ENCODE peak calls at places on chromosomes 16 and 17, in ten cellular contexts. U, O, G, J, B, C, E, M, T and R are unnamed samples.

GRCh38 chr17:32382526-32383223 is 32.7 kb downstream of the ZNF207 start:
- DNase-seq in U (no peak), O (no peak), G (no peak), J (no peak), B (no peak), C (no peak), E (no peak), M (no peak), T (no peak), R (no peak)

GRCh38 chr16:28990375-28991040 is 5.7 kb downstream of the LAT start:
- DNase-seq in U (no peak), O (no peak), G (no peak), J (no peak), B (no peak), C (no peak), E (no peak), M (no peak), T (no peak), R (no peak)

GRCh38 chr16:57876210-57876609 is 73.9 kb upstream of the KIFC3 start:
- DNase-seq in U (no peak), O (no peak), G (no peak), J (no peak), B (no peak), C (no peak), E (no peak), M (no peak), T (no peak), R (no peak)

GRCh38 chr17:35460354-35460851 is 11.8 kb upstream of the SLFN13 start:
- DNase-seq in U (peak), O (peak), G (peak), J (no peak), B (no peak), C (peak), E (peak), M (peak), T (peak), R (peak)

GRCh38 chr17:35609831-35610230 is 22.7 kb downstream of the AP2B1 start:
- DNase-seq in U (no peak), O (no peak), G (no peak), J (no peak), B (no peak), C (no peak), E (no peak), M (no peak), T (no peak), R (no peak)

GRCh38 chr17:62868008-62868407 is 59.9 kb upstream of the MARCHF10 start:
- DNase-seq in U (no peak), O (no peak), G (no peak), J (no peak), B (no peak), C (no peak), E (no peak), M (no peak), T (no peak), R (no peak)

GRCh38 chr16:56927471-56927870 is 4.5 kb upstream of the HERPUD1 start:
- DNase-seq in U (no peak), O (no peak), G (no peak), J (no peak), B (no peak), C (no peak), E (no peak), M (no peak), T (no peak), R (no peak)

GRCh38 chr17:6558932-6559752 is 2.8 kb upstream of the PITPNM3 start:
- DNase-seq in U (no peak), O (no peak), G (peak), J (peak), B (no peak), C (no peak), E (no peak), M (no peak), T (peak), R (no peak)

GRCh38 chr16:50570808-50571598 is 22.8 kb downstream of the NKD1 start:
- DNase-seq in U (no peak), O (no peak), G (peak), J (no peak), B (no peak), C (no peak), E (no peak), M (no peak), T (no peak), R (no peak)

GRCh38 chr17:72666519-72666874 is 426.0 kb downstream of the SLC39A11 start:
- DNase-seq in U (no peak), O (no peak), G (no peak), J (no peak), B (no peak), C (no peak), E (no peak), M (no peak), T (no peak), R (no peak)

GRCh38 chr17:31067699-31068184 is 27.0 kb upstream of the NF1 start:
- DNase-seq in U (no peak), O (no peak), G (no peak), J (no peak), B (no peak), C (no peak), E (no peak), M (no peak), T (no peak), R (no peak)

GRCh38 chr16:83046664-83047063 is 419.9 kb downstream of the CDH13 start:
- DNase-seq in U (no peak), O (no peak), G (no peak), J (no peak), B (no peak), C (no peak), E (no peak), M (no peak), T (no peak), R (no peak)

GRCh38 chr17:83177611-83178532 is 98.5 kb downstream of the METRNL start:
- DNase-seq in U (peak), O (peak), G (peak), J (peak), B (no peak), C (no peak), E (no peak), M (no peak), T (peak), R (no peak)

GRCh38 chr17:35932576-35932975 is 2.0 kb upstream of the RDM1 start:
- DNase-seq in U (no peak), O (no peak), G (no peak), J (no peak), B (no peak), C (no peak), E (no peak), M (no peak), T (no peak), R (no peak)

GRCh38 chr17:14448816-14449215 is 147.9 kb downstream of the HS3ST3B1 start:
- DNase-seq in U (no peak), O (no peak), G (no peak), J (no peak), B (no peak), C (peak), E (no peak), M (no peak), T (no peak), R (no peak)

GRCh38 chr16:56807011-56807675 is 57.9 kb upstream of the SLC12A3 start:
- DNase-seq in U (no peak), O (no peak), G (no peak), J (no peak), B (no peak), C (peak), E (no peak), M (no peak), T (no peak), R (no peak)

GRCh38 chr16:88827727-88828126 is 16.0 kb upstream of the APRT start:
- DNase-seq in U (no peak), O (no peak), G (no peak), J (no peak), B (no peak), C (no peak), E (no peak), M (no peak), T (no peak), R (no peak)

GRCh38 chr17:79623786-79624657 is 13.2 kb upstream of the RBFOX3 start:
- DNase-seq in U (peak), O (no peak), G (peak), J (no peak), B (no peak), C (no peak), E (peak), M (no peak), T (peak), R (no peak)

DNA sequence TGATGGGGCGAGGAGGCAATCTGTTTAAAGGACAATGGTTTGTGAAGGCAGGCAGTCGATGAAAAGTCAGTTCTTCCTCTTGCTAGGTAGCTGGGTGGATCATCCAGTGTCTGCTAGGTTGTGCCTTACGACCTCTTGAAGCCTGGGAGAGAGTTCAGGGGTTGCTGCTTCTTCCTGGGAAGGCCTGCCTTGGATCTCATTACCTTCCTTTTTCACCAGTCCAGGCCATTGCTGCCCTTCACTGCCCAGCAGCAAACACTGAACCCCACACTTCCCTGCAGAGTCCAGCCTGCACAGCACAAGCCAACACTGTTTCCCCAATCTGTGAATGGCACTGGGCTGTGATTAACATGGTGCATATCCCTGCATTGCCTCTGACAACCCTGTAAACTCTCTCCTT is 24.7 kb downstream of the HS3ST2 start:
- DNase-seq in U (no peak), O (no peak), G (no peak), J (no peak), B (no peak), C (no peak), E (no peak), M (no peak), T (peak), R (no peak)
- TF ChIP-seq POLR2A in U (no peak), O (no peak), G (no peak), J (no peak), B (no peak), C (no peak), E (no peak), M (no peak), T (no peak), R (no peak)

GRCh38 chr17:40355123-40355803 is 9.3 kb downstream of the GJD3 start:
- DNase-seq in U (peak), O (peak), G (peak), J (peak), B (no peak), C (peak), E (peak), M (peak), T (no peak), R (peak)
- TF ChIP-seq POLR2A in U (peak), O (no peak), G (no peak), J (peak), B (no peak), C (no peak), E (no peak), M (no peak), T (no peak), R (no peak)

GRCh38 chr17:59839646-59840328 is 53.0 kb downstream of the TUBD1 start:
- DNase-seq in U (no peak), O (no peak), G (no peak), J (no peak), B (no peak), C (no peak), E (no peak), M (no peak), T (no peak), R (no peak)
- TF ChIP-seq POLR2A in U (no peak), O (no peak), G (peak), J (no peak), B (no peak), C (peak), E (peak), M (no peak), T (no peak), R (peak)

GRCh38 chr17:77124192-77124908 is 16.4 kb upstream of the SEC14L1 start:
- DNase-seq in U (no peak), O (peak), G (no peak), J (no peak), B (no peak), C (peak), E (no peak), M (peak), T (no peak), R (peak)
- TF ChIP-seq POLR2A in U (no peak), O (no peak), G (no peak), J (no peak), B (no peak), C (no peak), E (no peak), M (no peak), T (no peak), R (peak)

DNA sequence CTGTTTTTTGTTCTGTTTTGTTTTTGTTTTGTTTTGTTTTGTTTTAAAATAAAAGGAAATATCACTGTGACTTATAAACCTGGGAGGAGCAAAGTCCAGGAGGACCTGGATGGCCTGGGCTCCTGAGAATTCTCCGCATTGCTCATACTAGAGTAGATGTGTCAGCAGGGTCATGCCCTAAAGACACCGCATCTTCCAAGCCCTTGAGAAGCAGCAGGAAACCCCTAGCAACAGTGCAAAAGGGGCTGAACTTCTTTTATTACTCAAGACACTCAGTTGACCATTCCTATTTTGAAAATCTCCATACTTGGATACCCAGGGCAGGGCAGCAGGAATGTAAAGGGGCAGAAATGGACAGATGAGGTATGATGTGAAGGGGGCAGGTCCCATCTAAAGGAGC is 51.8 kb downstream of the SYT17 start:
- DNase-seq in U (no peak), O (no peak), G (no peak), J (no peak), B (no peak), C (no peak), E (no peak), M (no peak), T (no peak), R (no peak)
- TF ChIP-seq POLR2A in U (no peak), O (no peak), G (no peak), J (no peak), B (no peak), C (no peak), E (no peak), M (no peak), T (no peak), R (no peak)

GRCh38 chr17:59223813-59224212 is 3.5 kb downstream of the GDPD1 start:
- DNase-seq in U (no peak), O (no peak), G (no peak), J (no peak), B (no peak), C (no peak), E (no peak), M (no peak), T (no peak), R (no peak)

GRCh38 chr17:59219992-59220327 is 351 bp upstream of the GDPD1 start:
- DNase-seq in U (no peak), O (no peak), G (no peak), J (no peak), B (no peak), C (no peak), E (no peak), M (no peak), T (no peak), R (no peak)

GRCh38 chr17:59221159-59221847 is 992 bp downstream of the GDPD1 start:
- DNase-seq in U (no peak), O (no peak), G (no peak), J (no peak), B (no peak), C (no peak), E (no peak), M (no peak), T (no peak), R (peak)

GRCh38 chr17:59219370-59219769 is 941 bp upstream of the GDPD1 start:
- DNase-seq in U (no peak), O (no peak), G (no peak), J (no peak), B (no peak), C (no peak), E (no peak), M (no peak), T (peak), R (no peak)

DNA sequence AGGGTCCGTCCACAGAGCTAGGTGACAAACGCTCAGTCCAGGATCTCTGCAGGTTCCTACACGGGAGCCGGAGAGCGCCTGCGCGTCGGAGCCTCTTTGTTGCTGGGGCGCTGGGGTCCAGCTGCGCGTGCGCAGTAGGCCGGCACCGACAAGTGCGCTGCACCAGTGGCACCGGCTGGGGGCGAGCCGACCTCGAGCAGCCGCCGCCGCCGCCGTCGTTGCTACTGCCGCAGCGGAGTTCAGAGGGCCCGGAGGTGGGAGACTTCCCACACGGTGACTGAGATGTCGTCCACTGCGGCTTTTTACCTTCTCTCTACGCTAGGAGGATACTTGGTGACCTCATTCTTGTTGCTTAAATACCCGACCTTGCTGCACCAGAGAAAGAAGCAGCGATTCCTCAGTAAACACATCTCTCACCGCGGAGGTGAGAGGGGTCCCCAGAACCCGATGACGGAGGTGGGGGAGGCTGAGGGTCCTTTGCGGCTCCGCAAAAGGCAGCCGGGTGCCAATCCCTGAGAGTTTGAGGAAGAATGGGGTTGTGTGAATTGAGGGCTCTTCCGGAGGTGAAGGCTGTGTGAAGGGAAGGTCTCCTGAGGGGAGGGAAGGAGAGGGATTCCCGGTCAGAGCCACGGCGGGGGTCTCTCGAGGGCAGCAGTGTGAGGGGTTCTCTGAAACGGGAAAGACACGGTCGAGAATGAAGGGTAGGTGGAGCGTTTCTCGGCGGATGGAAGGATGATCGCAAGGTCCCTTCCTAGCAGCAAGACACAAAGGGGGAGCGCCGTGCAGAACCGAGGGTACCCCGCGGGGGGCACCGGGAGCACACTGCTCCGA is at the start of gene GDPD1:
- DNase-seq in U (peak), O (peak), G (peak), J (peak), B (peak), C (peak), E (peak), M (peak), T (peak), R (peak)
- TF ChIP-seq POLR2A in U (peak), O (no peak), G (no peak), J (no peak), B (no peak), C (no peak), E (peak), M (no peak), T (no peak), R (peak)

GRCh38 chr17:75182569-75183436 is at the start of gene SUMO2:
- DNase-seq in U (peak), O (peak), G (peak), J (peak), B (peak), C (peak), E (peak), M (peak), T (peak), R (peak)
- TF ChIP-seq POLR2A in U (peak), O (no peak), G (no peak), J (peak), B (no peak), C (peak), E (peak), M (no peak), T (no peak), R (peak)

DNA sequence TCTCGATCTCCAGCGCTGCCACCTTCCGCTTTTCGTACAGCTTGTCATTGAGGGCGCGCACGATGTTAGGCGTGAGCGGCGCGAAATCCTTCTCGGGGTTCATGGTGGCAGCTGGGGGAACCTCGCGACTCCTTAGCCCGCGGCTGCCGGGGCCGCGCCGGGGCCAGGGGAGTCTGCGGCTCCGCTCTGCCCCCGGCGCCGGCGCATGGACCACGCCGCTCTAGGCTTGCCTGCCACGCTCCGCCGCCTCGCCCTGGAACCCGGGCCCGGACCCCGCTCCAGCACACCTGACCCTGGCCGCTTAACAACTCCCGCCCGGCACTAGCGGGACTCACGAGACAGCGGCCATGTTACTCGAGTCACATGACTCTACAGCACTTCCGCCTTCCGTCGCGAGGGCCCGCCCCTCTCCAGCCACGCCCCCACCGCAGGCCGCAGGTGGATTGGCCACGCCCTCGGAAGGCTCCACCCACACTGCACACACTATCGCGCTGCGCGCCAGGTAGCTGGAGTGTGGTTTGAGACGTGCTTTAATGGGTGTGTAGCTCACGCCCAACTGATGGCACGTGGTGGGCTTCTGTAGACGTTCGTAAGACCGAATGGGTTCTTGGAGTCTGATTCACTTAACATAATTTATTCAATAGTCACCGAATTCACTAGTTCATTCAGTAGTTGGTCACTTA is at the start of gene VAC14:
- DNase-seq in U (peak), O (peak), G (peak), J (peak), B (peak), C (peak), E (peak), M (peak), T (peak), R (peak)
- TF ChIP-seq POLR2A in U (peak), O (no peak), G (no peak), J (peak), B (no peak), C (peak), E (peak), M (no peak), T (no peak), R (peak)